ENCODE peak calls at places on chromosome 10, in ten cellular contexts. H, L, F, Q, K, X, O, M, R and P are unnamed samples.

GRCh38 chr10:130485958-130486680 is 349.9 kb downstream of the GLRX3 start:
- DNase-seq in H (no peak), L (no peak), F (no peak), Q (no peak), K (no peak), X (no peak), O (no peak), M (no peak), R (no peak), P (no peak)

GRCh38 chr10:59361659-59362183 is 628 bp downstream of the FAM13C start:
- DNase-seq in H (no peak), L (no peak), F (no peak), Q (no peak), K (no peak), X (no peak), O (no peak), M (no peak), R (peak), P (no peak)

GRCh38 chr10:62638062-62638477 is 166.4 kb upstream of the ADO start:
- DNase-seq in H (no peak), L (no peak), F (no peak), Q (no peak), K (no peak), X (no peak), O (no peak), M (no peak), R (peak), P (no peak)

GRCh38 chr10:119501690-119502089 is 40.8 kb downstream of the RGS10 start:
- DNase-seq in H (no peak), L (no peak), F (no peak), Q (no peak), K (no peak), X (no peak), O (no peak), M (no peak), R (no peak), P (no peak)

GRCh38 chr10:112732277-112732891 is 217.7 kb upstream of the TCF7L2 start:
- DNase-seq in H (no peak), L (no peak), F (no peak), Q (no peak), K (no peak), X (no peak), O (peak), M (no peak), R (peak), P (no peak)

GRCh38 chr10:78889536-78890063 is 179.2 kb upstream of the ZMIZ1 start:
- DNase-seq in H (no peak), L (no peak), F (no peak), Q (no peak), K (no peak), X (no peak), O (no peak), M (no peak), R (no peak), P (no peak)

GRCh38 chr10:116978906-116979305 is 26.1 kb downstream of the SHTN1 start:
- DNase-seq in H (no peak), L (no peak), F (no peak), Q (no peak), K (no peak), X (no peak), O (no peak), M (no peak), R (no peak), P (no peak)

GRCh38 chr10:52454476-52454875 is 140.4 kb downstream of the DKK1 start:
- DNase-seq in H (no peak), L (no peak), F (no peak), Q (no peak), K (no peak), X (no peak), O (no peak), M (no peak), R (no peak), P (no peak)

GRCh38 chr10:110426294-110427153 is 71.2 kb upstream of the DUSP5 start:
- DNase-seq in H (peak), L (no peak), F (no peak), Q (peak), K (no peak), X (no peak), O (peak), M (no peak), R (peak), P (no peak)

GRCh38 chr10:34960983-34961382 is 129.2 kb downstream of the CUL2 start:
- DNase-seq in H (no peak), L (no peak), F (no peak), Q (no peak), K (no peak), X (no peak), O (no peak), M (no peak), R (peak), P (no peak)

GRCh38 chr10:99930731-99931550 is 78.8 kb downstream of the DNMBP start:
- DNase-seq in H (no peak), L (no peak), F (peak), Q (no peak), K (no peak), X (no peak), O (no peak), M (no peak), R (no peak), P (no peak)

GRCh38 chr10:88541116-88541626 is 41.9 kb downstream of the RNLS start:
- DNase-seq in H (peak), L (no peak), F (no peak), Q (no peak), K (no peak), X (no peak), O (no peak), M (no peak), R (peak), P (no peak)

GRCh38 chr10:24727811-24728210 is 4.1 kb upstream of the ARHGAP21 start:
- DNase-seq in H (no peak), L (no peak), F (no peak), Q (no peak), K (peak), X (no peak), O (no peak), M (no peak), R (peak), P (no peak)

GRCh38 chr10:4532467-4532866 is 293.5 kb upstream of the AKR1E2 start:
- DNase-seq in H (peak), L (no peak), F (no peak), Q (no peak), K (no peak), X (no peak), O (peak), M (no peak), R (peak), P (no peak)

GRCh38 chr10:98556061-98556460 is 109.3 kb upstream of the HPS1 start:
- DNase-seq in H (no peak), L (no peak), F (no peak), Q (no peak), K (no peak), X (no peak), O (peak), M (no peak), R (peak), P (no peak)

GRCh38 chr10:122282909-122283308 is 11.8 kb downstream of the BTBD16 start:
- DNase-seq in H (no peak), L (no peak), F (no peak), Q (no peak), K (no peak), X (no peak), O (no peak), M (no peak), R (no peak), P (no peak)

GRCh38 chr10:92689663-92690210 is at the start of gene HHEX:
- DNase-seq in H (no peak), L (no peak), F (peak), Q (peak), K (peak), X (no peak), O (peak), M (peak), R (peak), P (peak)

GRCh38 chr10:14971867-14972448 is 12.8 kb downstream of the MEIG1 start:
- DNase-seq in H (no peak), L (no peak), F (no peak), Q (peak), K (no peak), X (no peak), O (peak), M (peak), R (peak), P (no peak)

GRCh38 chr10:97407211-97407951 is 6.2 kb upstream of the RRP12 start:
- DNase-seq in H (peak), L (peak), F (peak), Q (peak), K (peak), X (peak), O (peak), M (peak), R (peak), P (peak)

GRCh38 chr10:79405221-79405994 is 40.0 kb downstream of the ZCCHC24 start:
- DNase-seq in H (no peak), L (no peak), F (no peak), Q (no peak), K (no peak), X (no peak), O (no peak), M (no peak), R (peak), P (no peak)

GRCh38 chr10:72083234-72084093 is 4.9 kb downstream of the SPOCK2 start:
- DNase-seq in H (no peak), L (no peak), F (no peak), Q (peak), K (no peak), X (no peak), O (no peak), M (no peak), R (no peak), P (no peak)

GRCh38 chr10:93813507-93814465 is 56.0 kb downstream of the LGI1 start:
- DNase-seq in H (no peak), L (no peak), F (no peak), Q (peak), K (peak), X (peak), O (peak), M (peak), R (peak), P (no peak)

GRCh38 chr10:128095023-128095752 is 31.0 kb downstream of the MKI67 start:
- DNase-seq in H (no peak), L (no peak), F (peak), Q (peak), K (no peak), X (no peak), O (no peak), M (peak), R (no peak), P (peak)

GRCh38 chr10:79927111-79927828 is 21.6 kb downstream of the SFTPD start:
- DNase-seq in H (no peak), L (no peak), F (no peak), Q (no peak), K (no peak), X (peak), O (no peak), M (no peak), R (no peak), P (no peak)

GRCh38 chr10:78684954-78685353 is 383.8 kb upstream of the ZMIZ1 start:
- DNase-seq in H (no peak), L (no peak), F (peak), Q (no peak), K (no peak), X (no peak), O (no peak), M (no peak), R (no peak), P (no peak)

GRCh38 chr10:5814110-5815107 is 1.2 kb upstream of the GDI2 start:
- DNase-seq in H (no peak), L (peak), F (no peak), Q (no peak), K (no peak), X (no peak), O (peak), M (no peak), R (peak), P (no peak)

GRCh38 chr10:130339091-130339490 is 202.9 kb downstream of the GLRX3 start:
- DNase-seq in H (no peak), L (no peak), F (no peak), Q (no peak), K (no peak), X (no peak), O (no peak), M (no peak), R (no peak), P (no peak)

GRCh38 chr10:99850041-99850766 is 67.8 kb downstream of the ABCC2 start:
- DNase-seq in H (no peak), L (no peak), F (no peak), Q (no peak), K (no peak), X (no peak), O (no peak), M (no peak), R (no peak), P (no peak)

GRCh38 chr10:44172883-44173557 is 211.9 kb downstream of the CXCL12 start:
- DNase-seq in H (no peak), L (no peak), F (no peak), Q (no peak), K (no peak), X (no peak), O (no peak), M (no peak), R (peak), P (no peak)

GRCh38 chr10:76435154-76435553 is 1003.7 kb downstream of the LRMDA start:
- DNase-seq in H (no peak), L (no peak), F (no peak), Q (no peak), K (no peak), X (no peak), O (no peak), M (no peak), R (peak), P (no peak)

GRCh38 chr10:80199828-80200227 is 5.5 kb downstream of the ANXA11 start:
- DNase-seq in H (no peak), L (no peak), F (no peak), Q (no peak), K (no peak), X (no peak), O (peak), M (no peak), R (peak), P (no peak)

GRCh38 chr10:32077896-32078295 is 21.7 kb upstream of the KIF5B start:
- DNase-seq in H (peak), L (no peak), F (no peak), Q (no peak), K (no peak), X (no peak), O (peak), M (no peak), R (peak), P (no peak)

GRCh38 chr10:67288688-67289410 is 363.0 kb downstream of the LRRTM3 start:
- DNase-seq in H (no peak), L (no peak), F (no peak), Q (no peak), K (no peak), X (no peak), O (no peak), M (no peak), R (no peak), P (no peak)

GRCh38 chr10:119412244-119412750 is 130.2 kb downstream of the RGS10 start:
- DNase-seq in H (no peak), L (peak), F (no peak), Q (no peak), K (no peak), X (peak), O (no peak), M (no peak), R (peak), P (no peak)

GRCh38 chr10:86970152-86970886 is 2.0 kb downstream of the ADIRF start:
- DNase-seq in H (no peak), L (no peak), F (no peak), Q (no peak), K (peak), X (no peak), O (peak), M (no peak), R (peak), P (no peak)

GRCh38 chr10:123906884-123907652 is 15.5 kb upstream of the CPXM2 start:
- DNase-seq in H (no peak), L (no peak), F (no peak), Q (no peak), K (no peak), X (no peak), O (no peak), M (no peak), R (no peak), P (no peak)

GRCh38 chr10:80500572-80501380 is 36.9 kb upstream of the SH2D4B start:
- DNase-seq in H (no peak), L (no peak), F (no peak), Q (peak), K (peak), X (no peak), O (no peak), M (no peak), R (no peak), P (no peak)

GRCh38 chr10:26214004-26214403 is 2.6 kb upstream of the GAD2 start:
- DNase-seq in H (no peak), L (no peak), F (peak), Q (no peak), K (no peak), X (no peak), O (no peak), M (no peak), R (no peak), P (no peak)

GRCh38 chr10:50379652-50380051 is 128.3 kb upstream of the ASAH2 start:
- DNase-seq in H (no peak), L (no peak), F (no peak), Q (no peak), K (no peak), X (no peak), O (no peak), M (no peak), R (no peak), P (no peak)